ENCODE peak calls at places on chromosome 11, in four cellular contexts. N, F, G and A are unnamed samples.

GRCh38 chr11:2567026-2567671 is 122.3 kb downstream of the KCNQ1 start:
- DNase-seq in N (no peak), F (no peak), G (peak), A (no peak)

GRCh38 chr11:18046116-18046777 is at the start of gene TPH1:
- DNase-seq in N (no peak), F (peak), G (no peak), A (peak)

GRCh38 chr11:104051806-104052205 is 15.4 kb downstream of the DDI1 start:
- DNase-seq in N (no peak), F (no peak), G (no peak), A (no peak)

GRCh38 chr11:57205046-57205671 is 23.4 kb downstream of the LRRC55 start:
- DNase-seq in N (no peak), F (peak), G (no peak), A (peak)

GRCh38 chr11:10692716-10693115 is 839 bp downstream of the IRAG1 start:
- DNase-seq in N (no peak), F (no peak), G (no peak), A (no peak)

GRCh38 chr11:20599424-20600346 is at the start of gene SLC6A5:
- DNase-seq in N (no peak), F (peak), G (peak), A (peak)

GRCh38 chr11:32225491-32226285 is 134.8 kb downstream of the RCN1 start:
- DNase-seq in N (no peak), F (no peak), G (no peak), A (no peak)

GRCh38 chr11:83827520-83827919 is 541.4 kb upstream of the CCDC90B start:
- DNase-seq in N (no peak), F (peak), G (no peak), A (peak)

GRCh38 chr11:78231962-78232459 is 43.3 kb downstream of the USP35 start:
- DNase-seq in N (no peak), F (peak), G (no peak), A (peak)

GRCh38 chr11:125317416-125317815 is 152.9 kb downstream of the PKNOX2 start:
- DNase-seq in N (no peak), F (no peak), G (no peak), A (no peak)

GRCh38 chr11:16976360-16976759 is 37.9 kb downstream of the PLEKHA7 start:
- DNase-seq in N (no peak), F (no peak), G (no peak), A (no peak)

GRCh38 chr11:128632151-128632791 is 44.9 kb upstream of the ETS1 start:
- DNase-seq in N (no peak), F (peak), G (peak), A (peak)

GRCh38 chr11:92740251-92740650 is 229.2 kb upstream of the MTNR1B start:
- DNase-seq in N (no peak), F (no peak), G (no peak), A (peak)

GRCh38 chr11:104191124-104191523 is 27.2 kb upstream of the PDGFD start:
- DNase-seq in N (no peak), F (peak), G (no peak), A (peak)

GRCh38 chr11:63536669-63537292 is at the start of gene PLAAT4:
- DNase-seq in N (no peak), F (peak), G (peak), A (peak)

GRCh38 chr11:68632802-68633201 is 51.5 kb upstream of the GAL start:
- DNase-seq in N (no peak), F (peak), G (peak), A (peak)

GRCh38 chr11:14189874-14190273 is 169.1 kb downstream of the RRAS2 start:
- DNase-seq in N (no peak), F (peak), G (no peak), A (peak)

GRCh38 chr11:89566972-89567371 is 75.8 kb upstream of the NOX4 start:
- DNase-seq in N (no peak), F (no peak), G (no peak), A (no peak)

GRCh38 chr11:13073119-13073981 is 64.2 kb downstream of the RASSF10 start:
- DNase-seq in N (peak), F (peak), G (peak), A (peak)
- TF ChIP-seq CTCF in N (no peak), F (no peak), G (peak), A (no peak)

DNA sequence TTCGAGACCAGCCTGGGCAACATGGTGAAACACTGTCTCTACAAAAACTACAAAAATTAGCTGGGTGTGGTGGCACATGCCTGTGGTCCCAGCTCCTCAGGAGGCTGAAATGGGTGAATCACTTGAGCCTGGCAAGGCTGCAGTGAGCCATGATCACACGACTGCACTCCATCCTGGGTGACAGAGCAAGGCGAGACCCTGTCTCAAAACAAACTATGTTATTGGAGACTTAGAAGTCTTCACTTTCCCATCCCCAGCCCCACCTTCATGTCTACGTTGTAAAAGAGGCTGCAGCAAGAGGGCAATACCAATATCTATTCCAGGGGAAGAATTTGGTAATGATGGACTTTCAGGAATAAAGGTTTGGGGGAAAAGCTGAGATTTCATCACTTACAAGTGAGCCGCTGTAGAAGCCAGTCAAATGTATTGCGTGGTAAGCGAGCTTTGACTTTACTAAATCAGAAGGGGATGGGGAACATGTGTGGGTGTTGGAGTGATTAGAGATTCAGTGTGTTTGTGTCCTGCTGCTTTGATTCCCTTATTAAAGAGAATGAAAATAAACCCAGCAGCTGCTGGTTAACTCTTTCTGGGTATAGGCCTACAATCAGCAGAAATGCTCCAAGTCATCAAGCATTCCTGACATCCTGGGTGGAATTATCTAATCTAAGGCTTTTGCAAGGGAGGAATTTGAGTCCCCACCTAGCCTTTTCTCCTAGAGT is 53.7 kb downstream of the UBASH3B start:
- DNase-seq in N (no peak), F (peak), G (no peak), A (peak)
- H3K4me3 ChIP-seq in N (no peak), F (no peak), G (no peak), A (no peak)

GRCh38 chr11:46346886-46347636 is at the start of gene DGKZ:
- DNase-seq in N (no peak), F (peak), G (peak), A (peak)
- TF ChIP-seq CTCF in N (peak), F (peak), G (peak), A (peak)

GRCh38 chr11:95461858-95462257 is 230.9 kb upstream of the SESN3 start:
- DNase-seq in N (no peak), F (no peak), G (no peak), A (no peak)

GRCh38 chr11:95461348-95461747 is 230.3 kb upstream of the SESN3 start:
- DNase-seq in N (no peak), F (no peak), G (no peak), A (no peak)

GRCh38 chr11:95466406-95466805 is 235.4 kb upstream of the SESN3 start:
- DNase-seq in N (no peak), F (no peak), G (no peak), A (no peak)

GRCh38 chr11:95469268-95469667 is 238.3 kb upstream of the SESN3 start:
- DNase-seq in N (no peak), F (no peak), G (no peak), A (no peak)

GRCh38 chr11:95465887-95466286 is 234.9 kb upstream of the SESN3 start:
- DNase-seq in N (no peak), F (no peak), G (no peak), A (no peak)
- H3K4me3 ChIP-seq in N (no peak), F (no peak), G (no peak), A (no peak)

GRCh38 chr11:116603783-116604323 is 168.9 kb downstream of the BUD13 start:
- DNase-seq in N (no peak), F (no peak), G (no peak), A (no peak)
- TF ChIP-seq CTCF in N (no peak), F (no peak), G (no peak), A (no peak)

GRCh38 chr11:126345283-126345682 is 10.2 kb upstream of the ST3GAL4 start:
- DNase-seq in N (peak), F (no peak), G (no peak), A (no peak)

GRCh38 chr11:126346586-126346940 is 8.9 kb upstream of the ST3GAL4 start:
- DNase-seq in N (no peak), F (no peak), G (no peak), A (no peak)

GRCh38 chr11:126344291-126344970 is 11.1 kb upstream of the ST3GAL4 start:
- DNase-seq in N (no peak), F (no peak), G (no peak), A (no peak)

GRCh38 chr11:126347751-126348628 is 7.5 kb upstream of the ST3GAL4 start:
- DNase-seq in N (peak), F (no peak), G (peak), A (no peak)

GRCh38 chr11:126345759-126346585 is 9.5 kb upstream of the ST3GAL4 start:
- DNase-seq in N (peak), F (peak), G (no peak), A (peak)
- H3K4me3 ChIP-seq in N (no peak), F (no peak), G (no peak), A (no peak)

DNA sequence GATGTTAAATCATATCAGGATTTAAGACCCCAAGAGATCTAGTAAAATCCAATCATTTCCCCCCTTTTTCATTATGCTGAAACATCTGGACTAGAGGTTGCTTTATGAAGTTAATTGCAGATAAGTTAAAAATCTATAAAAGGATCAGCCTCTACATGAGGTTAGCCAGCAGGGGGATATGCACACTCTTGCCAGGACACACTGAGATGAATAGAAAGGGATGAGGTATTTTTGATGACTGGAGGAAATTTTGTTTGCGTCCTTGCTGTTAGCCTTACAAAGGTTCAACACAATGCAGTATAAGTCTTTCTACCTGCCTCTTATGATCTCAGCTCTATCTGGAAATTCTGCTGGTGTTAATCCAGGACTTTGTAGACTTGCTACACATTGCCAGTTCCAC is 1034.3 kb downstream of the LRRC4C start:
- DNase-seq in N (no peak), F (no peak), G (no peak), A (no peak)
- TF ChIP-seq CTCF in N (no peak), F (no peak), G (no peak), A (no peak)

GRCh38 chr11:3860360-3860759 is 4.9 kb downstream of the STIM1 start:
- DNase-seq in N (no peak), F (no peak), G (no peak), A (no peak)
- H3K4me3 ChIP-seq in N (no peak), F (no peak), G (no peak), A (no peak)

GRCh38 chr11:67371549-67372231 is 1.7 kb downstream of the CLCF1 start:
- DNase-seq in N (no peak), F (peak), G (peak), A (peak)
- TF ChIP-seq CTCF in N (peak), F (peak), G (peak), A (peak)